ENCODE peak calls at places on chromosomes 6 and 20, in nine cellular contexts. D, X, P, M, E, R, H, A and F are unnamed samples.

GRCh38 chr6:135346747-135347146 is 150.8 kb downstream of the AHI1 start:
- DNase-seq in H (peak), M (no peak), D (no peak), X (no peak), R (no peak), P (no peak), E (no peak), A (no peak), F (no peak)

GRCh38 chr6:34457392-34457746 is 8.5 kb upstream of the PACSIN1 start:
- DNase-seq in E (no peak), R (no peak), A (no peak), M (no peak), D (no peak), P (no peak), X (no peak), H (no peak), F (no peak)

GRCh38 chr6:163679753-163680152 is 265.2 kb downstream of the QKI start:
- DNase-seq in E (no peak), M (no peak), H (no peak), R (no peak), X (no peak), D (no peak), A (no peak), P (no peak), F (no peak)

GRCh38 chr20:33437141-33437911 is 6.2 kb downstream of the SNTA1 start:
- DNase-seq in P (no peak), A (no peak), H (no peak), M (no peak), E (peak), X (no peak), D (no peak), R (peak), F (no peak)

GRCh38 chr6:28443112-28443773 is at the start of gene ZSCAN23:
- DNase-seq in X (peak), R (peak), H (peak), E (peak), A (peak), P (no peak), D (peak), M (peak), F (peak)

GRCh38 chr6:17043148-17043522 is 58.7 kb upstream of the STMND1 start:
- DNase-seq in D (no peak), M (no peak), R (no peak), A (no peak), E (no peak), X (no peak), H (no peak), P (no peak), F (no peak)

GRCh38 chr20:36465109-36466080 is 75.9 kb upstream of the MYL9 start:
- DNase-seq in M (no peak), R (peak), E (peak), P (peak), X (peak), D (no peak), H (peak), A (no peak), F (peak)

GRCh38 chr6:82072113-82072512 is 175.4 kb downstream of the IBTK start:
- DNase-seq in D (no peak), X (no peak), E (no peak), R (no peak), H (no peak), A (no peak), M (no peak), P (no peak), F (no peak)

GRCh38 chr20:10958279-10958678 is 284.5 kb upstream of the JAG1 start:
- DNase-seq in A (no peak), X (no peak), D (no peak), M (no peak), R (no peak), P (no peak), H (no peak), E (no peak), F (no peak)

GRCh38 chr20:35253010-35253409 is 24.9 kb downstream of the MMP24OS start:
- DNase-seq in M (no peak), D (no peak), R (no peak), H (no peak), A (no peak), E (no peak), P (no peak), X (no peak), F (no peak)

GRCh38 chr6:25769983-25770382 is 15.4 kb downstream of the SLC17A4 start:
- DNase-seq in H (no peak), D (no peak), E (no peak), M (no peak), X (no peak), P (no peak), R (no peak), A (no peak), F (no peak)

GRCh38 chr6:26087284-26088115 is at the start of gene HFE:
- DNase-seq in A (no peak), P (peak), R (peak), E (no peak), D (peak), H (no peak), M (peak), X (no peak), F (peak)

GRCh38 chr6:37021356-37022129 is 16.1 kb downstream of the FGD2 start:
- DNase-seq in R (no peak), A (no peak), P (no peak), X (peak), M (peak), H (no peak), D (peak), E (no peak), F (peak)

GRCh38 chr6:169913096-169913615 is 161.7 kb downstream of the ERMARD start:
- DNase-seq in D (no peak), X (no peak), R (no peak), M (no peak), A (no peak), P (no peak), E (no peak), H (no peak), F (no peak)

GRCh38 chr6:44649365-44650025 is 262.0 kb downstream of the CDC5L start:
- DNase-seq in D (no peak), A (no peak), E (no peak), H (no peak), R (no peak), P (no peak), M (no peak), X (no peak), F (peak)

GRCh38 chr6:73969982-73970960 is 274.3 kb downstream of the CD109 start:
- DNase-seq in X (peak), R (no peak), M (no peak), H (peak), E (no peak), A (peak), D (no peak), P (no peak), F (no peak)

GRCh38 chr6:166866839-166867637 is 89.3 kb downstream of the RNASET2 start:
- DNase-seq in X (no peak), M (no peak), D (no peak), H (no peak), E (no peak), P (no peak), A (no peak), R (no peak), F (no peak)

GRCh38 chr20:16526433-16527380 is 46.5 kb downstream of the KIF16B start:
- DNase-seq in H (no peak), M (no peak), R (no peak), P (no peak), D (no peak), E (no peak), A (no peak), X (no peak), F (no peak)
- H3K4me3 ChIP-seq in H (no peak), M (no peak), R (no peak), P (no peak), D (no peak), E (no peak), A (no peak), X (no peak), F (no peak)

DNA sequence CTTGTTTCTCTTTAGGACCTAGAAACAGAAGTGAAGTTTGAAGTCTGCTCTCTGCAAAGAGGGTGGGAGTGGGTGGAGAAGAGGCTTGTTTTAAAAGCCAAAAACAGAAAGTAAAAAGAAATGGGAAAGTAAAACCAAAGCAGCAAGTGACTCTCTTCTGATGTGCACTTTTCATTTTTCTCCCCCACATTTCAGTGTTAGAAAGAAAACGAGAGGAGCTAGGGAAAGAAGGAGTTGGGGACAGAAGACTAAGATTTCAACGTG is 1.3 kb downstream of the C6orf141 start:
- DNase-seq in R (no peak), A (no peak), E (no peak), H (no peak), P (no peak), D (no peak), X (no peak), M (no peak), F (no peak)
- H3K4me3 ChIP-seq in R (peak), A (no peak), E (peak), H (peak), P (peak), D (peak), X (no peak), M (peak), F (peak)

DNA sequence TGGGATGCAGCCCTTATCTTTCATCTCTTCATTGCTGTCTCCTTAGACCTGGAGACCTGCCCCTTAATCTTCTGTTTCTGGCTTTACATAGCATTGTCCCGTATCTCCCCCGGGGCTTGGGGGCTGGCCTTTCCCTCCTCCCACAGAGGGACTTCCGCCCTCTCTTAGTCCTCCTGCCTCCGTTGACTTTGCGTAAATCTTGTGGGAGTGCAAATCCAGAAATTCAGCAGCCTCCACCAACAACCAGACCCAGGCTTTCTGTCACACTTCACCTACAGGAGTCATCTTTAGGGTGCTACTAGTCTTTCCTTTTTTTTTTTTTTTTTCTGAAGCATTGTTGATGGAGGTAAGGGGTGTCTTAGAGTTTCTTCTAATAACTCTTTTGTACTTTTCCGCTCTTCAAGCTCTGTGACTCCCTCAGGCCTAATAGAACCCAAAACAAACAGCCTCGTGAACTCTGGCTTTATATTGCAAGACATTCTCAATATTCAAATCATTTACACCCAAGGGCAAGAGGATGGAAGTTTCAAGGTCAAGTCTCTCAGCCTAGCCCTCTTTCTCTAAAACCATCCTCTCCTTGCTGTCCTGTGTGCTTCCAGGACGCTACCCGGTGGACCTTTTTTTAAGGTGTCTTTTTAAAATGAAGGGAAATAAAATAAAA is 66.2 kb downstream of the RREB1 start:
- DNase-seq in A (no peak), M (no peak), H (no peak), D (no peak), R (no peak), P (peak), X (no peak), E (no peak), F (no peak)
- H3K4me3 ChIP-seq in A (no peak), M (no peak), H (no peak), D (no peak), R (no peak), P (no peak), X (no peak), E (no peak), F (no peak)

GRCh38 chr6:161226005-161226964 is 47.6 kb downstream of the AGPAT4 start:
- DNase-seq in P (no peak), R (no peak), H (no peak), M (peak), X (no peak), E (no peak), A (no peak), D (peak), F (no peak)
- H3K4me3 ChIP-seq in P (no peak), R (peak), H (no peak), M (no peak), X (no peak), E (no peak), A (no peak), D (no peak), F (no peak)

GRCh38 chr20:12595841-12596240 is 412.9 kb upstream of the SPTLC3 start:
- DNase-seq in E (no peak), H (no peak), A (no peak), P (no peak), X (no peak), D (no peak), M (no peak), R (no peak), F (no peak)

GRCh38 chr20:12593342-12593741 is 415.4 kb upstream of the SPTLC3 start:
- DNase-seq in H (no peak), A (no peak), X (no peak), D (no peak), M (no peak), R (no peak), E (no peak), P (no peak), F (no peak)

GRCh38 chr20:12594410-12595130 is 414.2 kb upstream of the SPTLC3 start:
- DNase-seq in A (no peak), E (no peak), R (no peak), D (no peak), P (peak), X (no peak), M (no peak), H (no peak), F (no peak)

GRCh38 chr20:12591949-12592470 is 416.8 kb upstream of the SPTLC3 start:
- DNase-seq in M (no peak), X (no peak), A (no peak), D (no peak), H (no peak), E (no peak), R (no peak), P (no peak), F (no peak)

DNA sequence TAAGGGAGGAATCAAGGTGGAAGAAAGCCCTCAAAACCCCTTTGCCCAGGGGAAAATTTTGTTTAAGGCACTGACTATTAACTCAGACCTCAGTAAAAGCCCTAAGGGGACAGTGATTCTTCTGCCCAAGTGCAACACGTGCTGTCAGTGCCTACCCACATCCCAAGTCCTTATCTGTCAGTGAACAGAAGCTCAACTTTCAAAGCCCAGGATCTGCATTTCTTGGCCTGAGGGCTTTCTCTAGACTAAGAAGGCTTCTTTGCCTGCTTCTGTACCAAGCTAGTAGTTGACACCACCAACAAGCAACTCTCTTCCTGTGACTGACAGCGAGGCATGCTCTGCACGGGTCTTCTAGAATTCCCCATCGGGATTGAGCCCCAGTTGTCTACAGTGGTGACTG is 416.0 kb upstream of the SPTLC3 start:
- DNase-seq in X (no peak), D (no peak), H (no peak), M (no peak), A (no peak), R (no peak), P (no peak), E (no peak), F (no peak)
- H3K4me3 ChIP-seq in X (no peak), D (no peak), H (no peak), M (no peak), A (no peak), R (no peak), P (no peak), E (no peak), F (no peak)

GRCh38 chr6:159062965-159063364 is 18.2 kb upstream of the TAGAP start:
- DNase-seq in X (no peak), R (no peak), A (no peak), H (no peak), M (no peak), D (no peak), E (no peak), P (no peak), F (no peak)
- H3K4me3 ChIP-seq in X (no peak), R (no peak), A (no peak), H (no peak), M (peak), D (peak), E (no peak), P (no peak), F (no peak)

DNA sequence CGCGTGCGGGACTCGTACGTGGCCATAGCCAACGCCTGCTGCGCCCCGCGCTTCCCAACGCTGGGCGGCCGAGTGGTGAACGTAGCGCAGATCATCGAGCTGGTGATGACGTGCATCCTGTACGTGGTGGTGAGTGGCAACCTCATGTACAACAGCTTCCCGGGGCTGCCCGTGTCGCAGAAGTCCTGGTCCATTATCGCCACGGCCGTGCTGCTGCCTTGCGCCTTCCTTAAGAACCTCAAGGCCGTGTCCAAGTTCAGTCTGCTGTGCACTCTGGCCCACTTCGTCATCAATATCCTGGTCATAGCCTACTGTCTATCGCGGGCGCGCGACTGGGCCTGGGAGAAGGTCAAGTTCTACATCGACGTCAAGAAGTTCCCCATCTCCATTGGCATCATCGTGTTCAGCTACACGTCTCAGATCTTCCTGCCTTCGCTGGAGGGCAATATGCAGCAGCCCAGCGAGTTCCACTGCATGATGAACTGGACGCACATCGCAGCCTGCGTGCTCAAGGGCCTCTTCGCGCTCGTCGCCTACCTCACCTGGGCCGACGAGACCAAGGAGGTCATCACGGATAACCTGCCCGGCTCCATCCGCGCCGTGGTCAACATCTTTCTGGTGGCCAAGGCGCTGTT is 3.4 kb downstream of the SLC32A1 start:
- DNase-seq in R (no peak), P (no peak), H (no peak), M (no peak), E (no peak), A (no peak), X (no peak), D (no peak), F (no peak)
- H3K4me3 ChIP-seq in R (no peak), P (no peak), H (no peak), M (no peak), E (peak), A (peak), X (no peak), D (no peak), F (no peak)

DNA sequence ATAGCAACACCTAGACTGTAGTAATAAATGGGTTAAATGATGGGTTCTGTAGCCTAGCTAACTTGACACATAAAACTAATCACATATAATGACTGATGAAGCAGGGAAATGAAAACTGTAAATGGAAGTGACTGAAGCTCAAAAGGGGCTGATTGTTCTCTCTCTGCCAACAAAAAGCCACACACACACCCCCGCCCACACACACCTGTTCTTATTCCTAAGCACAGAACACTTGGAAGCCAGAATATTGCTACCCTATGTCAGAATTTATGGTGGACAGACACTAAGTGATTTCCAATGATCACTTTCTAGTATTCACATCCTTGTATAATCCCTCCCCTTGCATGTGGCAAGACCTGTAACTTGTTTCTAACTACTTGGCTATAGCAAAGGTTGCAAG is 603.5 kb downstream of the UTRN start:
- DNase-seq in X (no peak), M (no peak), E (no peak), P (no peak), R (no peak), A (no peak), D (no peak), H (no peak), F (peak)
- H3K4me3 ChIP-seq in X (no peak), M (no peak), E (no peak), P (no peak), R (no peak), A (no peak), D (no peak), H (no peak), F (no peak)

GRCh38 chr6:106639812-106640211 is 10.4 kb downstream of the QRSL1 start:
- DNase-seq in P (no peak), M (no peak), H (no peak), X (no peak), R (no peak), D (no peak), E (no peak), A (no peak), F (no peak)

GRCh38 chr6:106634565-106634964 is 5.2 kb downstream of the QRSL1 start:
- DNase-seq in R (no peak), X (no peak), H (no peak), D (no peak), P (no peak), M (no peak), E (no peak), A (no peak), F (no peak)

GRCh38 chr6:106642476-106642875 is 13.1 kb downstream of the QRSL1 start:
- DNase-seq in H (no peak), P (no peak), M (no peak), E (no peak), A (no peak), X (no peak), D (no peak), R (no peak), F (no peak)

GRCh38 chr6:106637051-106637717 is 7.8 kb downstream of the QRSL1 start:
- DNase-seq in R (no peak), A (no peak), P (no peak), H (no peak), X (no peak), E (no peak), M (no peak), D (no peak), F (no peak)

DNA sequence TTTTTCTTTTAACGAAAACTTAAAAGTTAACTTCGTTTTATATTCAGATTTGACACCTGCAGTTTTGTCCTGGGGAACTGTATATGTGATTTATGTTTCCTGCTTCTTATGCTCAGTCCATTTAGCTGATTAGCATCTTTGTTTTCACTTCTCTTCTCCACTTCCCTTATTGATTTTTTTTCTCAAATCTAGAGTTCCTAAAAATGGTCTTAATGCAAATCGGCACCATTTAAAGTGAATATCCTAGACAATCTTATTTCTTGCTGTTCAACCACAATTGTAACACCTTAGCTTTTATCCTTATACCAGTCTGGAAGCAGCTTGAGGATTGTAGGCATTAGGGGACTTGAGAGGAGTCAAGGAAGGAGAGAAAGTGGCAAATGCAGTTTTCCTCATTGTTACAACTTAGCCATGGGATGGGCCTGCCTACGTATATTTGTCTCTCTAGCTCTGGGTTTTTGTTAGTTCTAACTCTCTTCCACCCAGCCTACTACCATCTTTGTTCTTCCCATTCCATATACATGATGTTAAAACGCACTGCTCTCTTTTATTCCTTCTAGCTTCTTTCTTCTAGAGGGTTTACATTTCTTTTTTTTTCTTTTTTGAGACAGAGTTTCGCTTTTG is 8.5 kb downstream of the QRSL1 start:
- DNase-seq in M (no peak), D (no peak), X (no peak), H (no peak), R (no peak), E (no peak), P (no peak), A (no peak), F (no peak)
- H3K4me3 ChIP-seq in M (no peak), D (no peak), X (no peak), H (no peak), R (no peak), E (no peak), P (no peak), A (no peak), F (no peak)

GRCh38 chr20:40689100-40689942 is at the start of gene MAFB:
- DNase-seq in A (peak), M (peak), R (peak), E (peak), P (peak), D (no peak), X (peak), H (peak), F (peak)
- H3K4me3 ChIP-seq in A (peak), M (no peak), R (peak), E (peak), P (peak), D (peak), X (peak), H (peak), F (peak)